ENCODE peak calls at places on chromosomes 4 and X, in four cellular contexts. R is uterus, Q is endothelial cell, F is H7. I is an unnamed sample.
A peak's percentile ranks its signal among the peaks of the same experiment; 100 is the strongest.

GRCh38 chr4:38128478-38129451 is 168.6 kb downstream of the PTTG2 start:
- DNase-seq in Q (no peak), R (no peak), F (peak; percentile 61), I (peak; percentile 18)

GRCh38 chr4:109658871-109659410 is 44.3 kb downstream of the CASP6 start:
- DNase-seq in R (no peak), F (no peak), Q (no peak), I (no peak)

GRCh38 chr4:137390707-137391106 is 141.6 kb downstream of the PCDH18 start:
- DNase-seq in R (no peak), F (no peak), Q (no peak), I (no peak)

GRCh38 chr4:13368262-13368661 is 115.9 kb downstream of the RAB28 start:
- DNase-seq in R (no peak), Q (no peak), F (no peak), I (no peak)

GRCh38 chr4:56468097-56468422 is 643 bp downstream of the SRP72 start:
- DNase-seq in Q (peak; percentile 29), R (no peak), F (peak; percentile 70), I (peak; percentile 51)

GRCh38 chr4:185254434-185254833 is 45.0 kb downstream of the SNX25 start:
- DNase-seq in F (no peak), Q (no peak), R (no peak), I (no peak)

GRCh38 chr4:17094811-17095210 is 196.4 kb upstream of the LDB2 start:
- DNase-seq in Q (no peak), R (no peak), F (no peak), I (no peak)

GRCh38 chrX:54597728-54598127 is 67.7 kb downstream of the GNL3L start:
- DNase-seq in R (no peak), Q (no peak), F (no peak), I (no peak)

GRCh38 chr4:38400946-38401345 is 263.1 kb upstream of the KLF3 start:
- DNase-seq in F (no peak), Q (no peak), R (no peak), I (no peak)

GRCh38 chr4:10161840-10162239 is 45.2 kb upstream of the WDR1 start:
- DNase-seq in F (no peak), R (no peak), Q (no peak), I (no peak)

GRCh38 chrX:45274576-45274975 is 73.9 kb upstream of the DIPK2B start:
- DNase-seq in Q (no peak), F (no peak), R (no peak), I (no peak)

GRCh38 chr4:126697748-126698147 is 935.0 kb upstream of the INTU start:
- DNase-seq in R (no peak), F (no peak), Q (no peak), I (no peak)